ENCODE peak calls at places on chromosome 18, in four cellular contexts. F is MV-4-11, N is smooth muscle cell of the brain vasculature, B is HEK293T. V is an unnamed sample.

GRCh38 chr18:60038731-60039130 is 138.9 kb downstream of the PMAIP1 start:
- DNase-seq in F (no peak), B (no peak), N (no peak), V (no peak)

GRCh38 chr18:24683965-24684364 is 223.5 kb downstream of the HRH4 start:
- DNase-seq in N (no peak), B (no peak), F (peak; percentile 6), V (no peak)

GRCh38 chr18:25349131-25349925 is 2.6 kb downstream of the ZNF521 start:
- DNase-seq in F (no peak), B (peak; percentile 45), N (no peak), V (peak; percentile 69)

GRCh38 chr18:22933206-22933957 is at the start of gene RBBP8:
- DNase-seq in N (peak; percentile 57), B (peak; percentile 90), F (peak; percentile 69), V (peak; percentile 93)

GRCh38 chr18:65439184-65439583 is 311.6 kb upstream of the CDH7 start:
- DNase-seq in B (no peak), N (no peak), F (no peak), V (peak; percentile 15)

GRCh38 chr18:56407631-56408030 is 230.8 kb downstream of the TXNL1 start:
- DNase-seq in F (no peak), B (no peak), N (no peak), V (no peak)

GRCh38 chr18:59546164-59546563 is 151.1 kb downstream of the CCBE1 start:
- DNase-seq in N (no peak), F (no peak), B (no peak), V (no peak)

GRCh38 chr18:46336278-46337205 is 232.4 kb downstream of the HAUS1 start:
- DNase-seq in B (no peak), N (no peak), F (peak; percentile 63), V (peak; percentile 38)

GRCh38 chr18:25350561-25351201 is 1.3 kb downstream of the ZNF521 start:
- DNase-seq in N (no peak), F (no peak), B (peak; percentile 50), V (peak; percentile 72)

V was measured in SK-N-SH.